ENCODE peak calls at places on chromosomes 2 and 18, in seven cellular contexts. Y is lower lobe of right lung, N is SK-N-SH, I is HCT116, V is right lobe of liver, B is gastrocnemius medialis, K is IMR-90. Z is an unnamed sample.

GRCh38 chr18:61702007-61702406 is 190.8 kb downstream of the RNF152 start:
- DNase-seq in Y (no peak), N (no peak), I (no peak), V (no peak), B (no peak), K (peak), Z (no peak)

GRCh38 chr2:86263956-86264355 is 64.7 kb downstream of the MRPL35 start:
- DNase-seq in Y (no peak), N (no peak), I (no peak), V (no peak), B (no peak), K (no peak), Z (no peak)

GRCh38 chr2:47226124-47227040 is 71.3 kb upstream of the STPG4 start:
- DNase-seq in Y (no peak), N (no peak), I (no peak), V (no peak), B (no peak), K (peak), Z (no peak)

GRCh38 chr2:101897301-101897700 is 94.5 kb upstream of the IL1R2 start:
- DNase-seq in Y (no peak), N (no peak), I (no peak), V (no peak), B (peak), K (no peak), Z (no peak)

GRCh38 chr18:47206945-47207637 is 30.9 kb upstream of the IER3IP1 start:
- DNase-seq in Y (no peak), N (no peak), I (no peak), V (no peak), B (no peak), K (no peak), Z (no peak)

GRCh38 chr2:30872797-30873196 is 65.6 kb upstream of the CAPN13 start:
- DNase-seq in Y (no peak), N (no peak), I (no peak), V (no peak), B (no peak), K (no peak), Z (no peak)

GRCh38 chr2:218992703-218993344 is 398 bp downstream of the CRYBA2 start:
- DNase-seq in Y (no peak), N (peak), I (no peak), V (no peak), B (no peak), K (no peak), Z (no peak)

GRCh38 chr2:224178085-224178484 is 139.0 kb upstream of the SERPINE2 start:
- DNase-seq in Y (no peak), N (no peak), I (no peak), V (no peak), B (no peak), K (peak), Z (no peak)

GRCh38 chr2:210459925-210460862 is 16.4 kb downstream of the LANCL1 start:
- DNase-seq in Y (no peak), N (no peak), I (no peak), V (no peak), B (no peak), K (no peak), Z (no peak)

GRCh38 chr2:69099541-69099940 is 86.6 kb downstream of the ANTXR1 start:
- DNase-seq in Y (no peak), N (no peak), I (no peak), V (no peak), B (no peak), K (peak), Z (no peak)

GRCh38 chr2:11407413-11407812 is 58.5 kb downstream of the E2F6 start:
- DNase-seq in Y (no peak), N (no peak), I (no peak), V (no peak), B (no peak), K (no peak), Z (no peak)

GRCh38 chr18:74982946-74983635 is 225.8 kb downstream of the PTGR3 start:
- DNase-seq in Y (no peak), N (no peak), I (no peak), V (no peak), B (no peak), K (no peak), Z (no peak)

GRCh38 chr18:48472610-48473009 is 63.4 kb upstream of the ZBTB7C start:
- DNase-seq in Y (no peak), N (no peak), I (no peak), V (no peak), B (no peak), K (no peak), Z (no peak)

GRCh38 chr18:58605027-58606020 is 23.6 kb downstream of the ALPK2 start:
- DNase-seq in Y (no peak), N (no peak), I (peak), V (no peak), B (no peak), K (peak), Z (no peak)

GRCh38 chr18:38751897-38752296 is 1186.3 kb upstream of the CELF4 start:
- DNase-seq in Y (no peak), N (no peak), I (no peak), V (no peak), B (no peak), K (no peak), Z (no peak)

GRCh38 chr18:11980148-11980554 is 1.2 kb upstream of the IMPA2 start:
- DNase-seq in Y (no peak), N (no peak), I (no peak), V (peak), B (no peak), K (peak), Z (no peak)

GRCh38 chr18:34649072-34649471 is 61.0 kb upstream of the DTNA start:
- DNase-seq in Y (no peak), N (no peak), I (no peak), V (no peak), B (no peak), K (peak), Z (no peak)

GRCh38 chr18:65749881-65750280 is 931 bp upstream of the CDH7 start:
- DNase-seq in Y (no peak), N (no peak), I (no peak), V (no peak), B (no peak), K (no peak), Z (no peak)

GRCh38 chr2:177753682-177754475 is 318.7 kb downstream of the PDE11A start:
- DNase-seq in Y (peak), N (peak), I (peak), V (no peak), B (peak), K (peak), Z (peak)

GRCh38 chr2:31397099-31397498 is 17.4 kb downstream of the XDH start:
- DNase-seq in Y (no peak), N (no peak), I (no peak), V (peak), B (peak), K (no peak), Z (no peak)

GRCh38 chr2:102072741-102073140 is 69.8 kb upstream of the IL1R1 start:
- DNase-seq in Y (no peak), N (no peak), I (no peak), V (no peak), B (no peak), K (peak), Z (no peak)

GRCh38 chr2:101921319-101921960 is 70.3 kb upstream of the IL1R2 start:
- DNase-seq in Y (no peak), N (no peak), I (no peak), V (no peak), B (no peak), K (no peak), Z (no peak)

GRCh38 chr2:3422161-3422767 is 42.8 kb downstream of the TRAPPC12 start:
- DNase-seq in Y (no peak), N (no peak), I (no peak), V (no peak), B (no peak), K (no peak), Z (no peak)

GRCh38 chr2:3421541-3421940 is 42.0 kb downstream of the TRAPPC12 start:
- DNase-seq in Y (no peak), N (no peak), I (no peak), V (no peak), B (no peak), K (no peak), Z (no peak)

GRCh38 chr2:3426615-3427014 is 47.1 kb downstream of the TRAPPC12 start:
- DNase-seq in Y (no peak), N (no peak), I (no peak), V (no peak), B (no peak), K (no peak), Z (no peak)

GRCh38 chr2:3423492-3424170 is 44.1 kb downstream of the TRAPPC12 start:
- DNase-seq in Y (peak), N (peak), I (peak), V (peak), B (peak), K (peak), Z (peak)

DNA sequence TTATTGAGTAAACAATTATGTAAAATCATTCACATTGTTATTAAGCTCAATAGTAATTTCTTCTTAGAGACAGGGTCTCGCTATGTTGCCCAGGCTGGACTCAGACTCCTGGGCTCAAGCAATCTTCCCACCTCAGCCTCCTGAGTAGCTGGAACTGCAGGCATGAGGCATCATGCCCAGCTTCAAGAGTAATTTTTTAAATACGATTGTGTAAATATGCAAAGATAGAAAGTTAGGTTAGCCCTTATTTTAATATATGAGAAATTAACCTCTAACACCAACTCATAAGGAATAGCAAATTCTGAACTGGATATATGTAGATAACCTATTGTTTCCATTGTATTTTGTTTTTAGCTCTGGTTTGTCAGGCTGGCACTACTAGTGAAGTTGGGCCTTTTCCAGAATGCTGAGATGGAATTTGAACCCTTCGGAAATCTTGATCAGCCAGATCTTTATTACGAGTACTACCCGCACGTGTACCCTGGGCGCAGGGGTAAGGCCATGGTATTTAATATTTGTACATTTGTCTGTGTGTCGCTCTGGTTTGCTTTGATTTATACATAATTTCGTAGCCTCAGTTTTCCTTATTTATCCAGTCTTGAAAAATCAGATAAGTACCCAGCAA is 44.8 kb downstream of the TRAPPC12 start:
- DNase-seq in Y (no peak), N (no peak), I (no peak), V (no peak), B (no peak), K (no peak), Z (no peak)
- H3K27ac ChIP-seq in Y (no peak), N (no peak), I (no peak), V (no peak), B (no peak), K (no peak), Z (no peak)

GRCh38 chr2:23698733-23699391 is 228.1 kb downstream of the ATAD2B start:
- DNase-seq in Y (no peak), N (peak), I (no peak), V (no peak), B (no peak), K (peak), Z (no peak)
- H3K27ac ChIP-seq in Y (no peak), N (peak), I (no peak), V (no peak), B (peak), K (no peak), Z (no peak)

GRCh38 chr2:182077023-182077422 is 91.4 kb downstream of the PPP1R1C start:
- DNase-seq in Y (no peak), N (no peak), I (no peak), V (no peak), B (no peak), K (peak), Z (no peak)
- H3K27ac ChIP-seq in Y (no peak), N (no peak), I (peak), V (peak), B (no peak), K (peak), Z (no peak)

DNA sequence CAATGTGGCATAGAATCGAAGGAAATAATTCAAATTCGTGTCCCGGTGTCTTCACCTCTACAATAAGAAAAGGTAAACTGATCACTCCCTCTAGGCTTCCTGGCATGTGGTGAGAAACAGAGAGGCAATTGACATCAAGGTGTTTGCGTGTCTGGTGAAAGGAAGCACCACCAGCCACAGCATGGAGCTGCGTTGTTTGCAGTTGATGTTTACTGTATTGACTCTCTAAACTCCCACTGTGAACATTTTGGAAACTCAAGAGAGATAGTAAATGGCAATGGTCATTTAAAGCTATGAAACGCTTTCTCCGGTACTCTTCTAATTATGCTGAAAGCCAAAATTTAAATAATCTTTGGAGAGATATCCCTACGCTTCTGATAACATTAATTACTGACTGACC is 82.6 kb downstream of the SETBP1 start:
- DNase-seq in Y (no peak), N (no peak), I (no peak), V (no peak), B (no peak), K (no peak), Z (no peak)
- H3K27ac ChIP-seq in Y (no peak), N (no peak), I (no peak), V (no peak), B (peak), K (no peak), Z (no peak)

DNA sequence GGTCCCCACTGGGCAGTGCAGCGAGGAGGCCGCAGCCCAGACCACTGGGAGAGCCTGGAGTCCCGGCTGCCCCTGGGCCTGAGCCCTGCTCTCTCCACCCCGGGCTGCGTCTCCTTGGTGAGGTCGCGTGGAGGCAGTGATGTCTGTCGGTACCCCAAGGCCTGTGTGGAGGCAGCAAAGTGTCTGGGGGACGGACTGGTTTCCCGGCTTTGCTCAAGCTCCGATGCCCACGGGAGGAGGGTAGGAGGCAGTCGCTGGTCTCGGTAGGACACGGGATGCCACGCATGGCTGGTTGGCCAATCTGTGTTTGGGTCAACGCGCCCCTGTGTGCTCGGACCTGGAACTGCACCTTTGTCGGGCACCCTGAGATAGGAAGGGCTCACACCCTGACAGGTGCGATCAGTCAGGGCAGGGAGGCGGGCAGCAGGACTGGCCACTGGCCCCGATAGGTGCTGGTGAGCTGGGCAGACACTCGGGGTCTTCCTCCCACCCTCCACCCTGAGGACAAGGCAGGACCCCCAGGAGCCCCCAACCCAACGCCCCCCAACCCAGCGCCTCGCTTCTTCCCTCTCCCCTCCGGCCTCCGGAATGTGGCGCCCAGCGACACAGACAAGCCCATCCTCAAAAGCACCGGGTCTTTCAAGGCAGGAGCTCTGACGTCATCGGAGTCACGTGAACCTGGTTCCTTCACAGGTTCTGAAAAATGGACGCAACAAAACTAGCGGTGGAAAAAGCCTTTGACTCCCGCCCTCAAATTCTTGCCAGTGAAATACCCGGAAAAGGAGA is 288.6 kb downstream of the NDUFA10 start:
- DNase-seq in Y (no peak), N (no peak), I (no peak), V (no peak), B (no peak), K (no peak), Z (no peak)
- H3K27ac ChIP-seq in Y (no peak), N (no peak), I (no peak), V (no peak), B (no peak), K (no peak), Z (no peak)

GRCh38 chr2:144925886-144926285 is 406.0 kb upstream of the ZEB2 start:
- DNase-seq in Y (no peak), N (no peak), I (no peak), V (no peak), B (no peak), K (no peak), Z (no peak)
- H3K27ac ChIP-seq in Y (no peak), N (no peak), I (no peak), V (no peak), B (no peak), K (no peak), Z (no peak)